ENCODE peak calls at places on chromosome 2, in seven cellular contexts. One of them, this sample, is unnamed.

GRCh38 chr2:71008342-71008741 is 13.7 kb upstream of the TEX261 start:
- DNase-seq in mesenchymal stem cell: no peak
- DNase-seq in mesendoderm: no peak
- DNase-seq in IMR-90: no peak
- DNase-seq in trophoblast cell: no peak
- DNase-seq in H9: no peak
- DNase-seq in H1: no peak
- DNase-seq in this sample: no peak

GRCh38 chr2:47243596-47244323 is 88.7 kb upstream of the STPG4 start:
- DNase-seq in H1: no peak
- DNase-seq in IMR-90: no peak
- DNase-seq in mesenchymal stem cell: peak
- DNase-seq in mesendoderm: peak
- DNase-seq in H9: no peak
- DNase-seq in trophoblast cell: no peak
- DNase-seq in this sample: no peak

GRCh38 chr2:183149489-183149888 is 25.2 kb downstream of the NUP35 start:
- DNase-seq in mesenchymal stem cell: peak
- DNase-seq in H1: no peak
- DNase-seq in H9: no peak
- DNase-seq in trophoblast cell: no peak
- DNase-seq in mesendoderm: peak
- DNase-seq in IMR-90: peak
- DNase-seq in this sample: no peak

GRCh38 chr2:212001280-212001679 is 537.3 kb downstream of the ERBB4 start:
- DNase-seq in mesendoderm: no peak
- DNase-seq in H1: no peak
- DNase-seq in trophoblast cell: no peak
- DNase-seq in mesenchymal stem cell: no peak
- DNase-seq in H9: no peak
- DNase-seq in IMR-90: no peak
- DNase-seq in this sample: no peak

GRCh38 chr2:12501469-12502147 is 215.1 kb upstream of the TRIB2 start:
- DNase-seq in H9: no peak
- DNase-seq in mesenchymal stem cell: no peak
- DNase-seq in H1: no peak
- DNase-seq in IMR-90: peak
- DNase-seq in trophoblast cell: no peak
- DNase-seq in mesendoderm: no peak
- DNase-seq in this sample: no peak

GRCh38 chr2:131094655-131095281 is 1.5 kb upstream of the FAM168B start:
- DNase-seq in mesendoderm: no peak
- DNase-seq in mesenchymal stem cell: no peak
- DNase-seq in H1: no peak
- DNase-seq in trophoblast cell: no peak
- DNase-seq in IMR-90: peak
- DNase-seq in H9: no peak
- DNase-seq in this sample: no peak

GRCh38 chr2:96839288-96839874 is 4.4 kb downstream of the ANKRD23 start:
- DNase-seq in trophoblast cell: no peak
- DNase-seq in H1: no peak
- DNase-seq in H9: peak
- DNase-seq in mesenchymal stem cell: no peak
- DNase-seq in mesendoderm: no peak
- DNase-seq in IMR-90: no peak
- DNase-seq in this sample: no peak

GRCh38 chr2:27356382-27357181 is at the start of gene GTF3C2:
- DNase-seq in trophoblast cell: peak
- DNase-seq in H1: peak
- DNase-seq in IMR-90: peak
- DNase-seq in mesenchymal stem cell: peak
- DNase-seq in H9: peak
- DNase-seq in mesendoderm: peak
- DNase-seq in this sample: peak

GRCh38 chr2:40160730-40161129 is 291.2 kb downstream of the SLC8A1 start:
- DNase-seq in H1: no peak
- DNase-seq in IMR-90: peak
- DNase-seq in mesenchymal stem cell: peak
- DNase-seq in trophoblast cell: no peak
- DNase-seq in H9: no peak
- DNase-seq in mesendoderm: no peak
- DNase-seq in this sample: no peak

GRCh38 chr2:58137221-58137620 is 90.6 kb downstream of the VRK2 start:
- DNase-seq in mesendoderm: no peak
- DNase-seq in IMR-90: peak
- DNase-seq in mesenchymal stem cell: no peak
- DNase-seq in H1: no peak
- DNase-seq in trophoblast cell: no peak
- DNase-seq in H9: no peak
- DNase-seq in this sample: no peak

GRCh38 chr2:36356990-36357505 is 1.5 kb downstream of the CRIM1 start:
- DNase-seq in IMR-90: peak
- DNase-seq in H1: no peak
- DNase-seq in trophoblast cell: no peak
- DNase-seq in H9: no peak
- DNase-seq in mesenchymal stem cell: peak
- DNase-seq in mesendoderm: no peak
- DNase-seq in this sample: no peak

GRCh38 chr2:99472327-99472960 is 17.4 kb downstream of the REV1 start:
- DNase-seq in IMR-90: no peak
- DNase-seq in mesenchymal stem cell: no peak
- DNase-seq in trophoblast cell: no peak
- DNase-seq in H9: no peak
- DNase-seq in mesendoderm: no peak
- DNase-seq in H1: no peak
- DNase-seq in this sample: no peak

GRCh38 chr2:26269571-26270170 is 24.9 kb downstream of the HADHB start:
- DNase-seq in mesendoderm: no peak
- DNase-seq in IMR-90: peak
- DNase-seq in H1: no peak
- DNase-seq in trophoblast cell: no peak
- DNase-seq in mesenchymal stem cell: no peak
- DNase-seq in H9: no peak
- DNase-seq in this sample: no peak

GRCh38 chr2:223837290-223838061 is at the start of gene AP1S3:
- DNase-seq in H1: peak
- DNase-seq in H9: peak
- DNase-seq in mesendoderm: peak
- DNase-seq in IMR-90: peak
- DNase-seq in trophoblast cell: peak
- DNase-seq in mesenchymal stem cell: peak
- DNase-seq in this sample: peak

GRCh38 chr2:205387350-205388045 is 294.8 kb upstream of the NRP2 start:
- DNase-seq in H9: no peak
- DNase-seq in IMR-90: no peak
- DNase-seq in trophoblast cell: no peak
- DNase-seq in H1: no peak
- DNase-seq in mesendoderm: no peak
- DNase-seq in mesenchymal stem cell: no peak
- DNase-seq in this sample: no peak

GRCh38 chr2:207235621-207236020 is 69.9 kb upstream of the KLF7 start:
- DNase-seq in H1: no peak
- DNase-seq in IMR-90: no peak
- DNase-seq in H9: no peak
- DNase-seq in mesenchymal stem cell: no peak
- DNase-seq in trophoblast cell: no peak
- DNase-seq in mesendoderm: no peak
- DNase-seq in this sample: no peak

GRCh38 chr2:85598594-85599340 is 3.2 kb downstream of the RNF181 start:
- DNase-seq in H1: no peak
- DNase-seq in H9: no peak
- DNase-seq in IMR-90: no peak
- DNase-seq in mesenchymal stem cell: no peak
- DNase-seq in trophoblast cell: no peak
- DNase-seq in mesendoderm: no peak
- DNase-seq in this sample: no peak

GRCh38 chr2:176830362-176830761 is 382.2 kb upstream of the HNRNPA3 start:
- DNase-seq in H9: peak
- DNase-seq in H1: no peak
- DNase-seq in trophoblast cell: no peak
- DNase-seq in mesenchymal stem cell: no peak
- DNase-seq in mesendoderm: peak
- DNase-seq in IMR-90: no peak
- DNase-seq in this sample: peak

GRCh38 chr2:46416739-46417403 is 62.5 kb upstream of the TMEM247 start:
- DNase-seq in IMR-90: peak
- DNase-seq in H1: no peak
- DNase-seq in mesendoderm: no peak
- DNase-seq in trophoblast cell: peak
- DNase-seq in H9: no peak
- DNase-seq in mesenchymal stem cell: peak
- DNase-seq in this sample: no peak

GRCh38 chr2:233817995-233818638 is 36.2 kb downstream of the HJURP start:
- DNase-seq in mesenchymal stem cell: no peak
- DNase-seq in trophoblast cell: no peak
- DNase-seq in IMR-90: no peak
- DNase-seq in mesendoderm: no peak
- DNase-seq in H9: peak
- DNase-seq in H1: no peak
- DNase-seq in this sample: no peak

GRCh38 chr2:218472980-218473379 is 54.1 kb downstream of the VIL1 start:
- DNase-seq in mesenchymal stem cell: no peak
- DNase-seq in IMR-90: no peak
- DNase-seq in trophoblast cell: no peak
- DNase-seq in H9: no peak
- DNase-seq in mesendoderm: no peak
- DNase-seq in H1: no peak
- DNase-seq in this sample: no peak

GRCh38 chr2:130795431-130795830 is 40.1 kb downstream of the AMER3 start:
- DNase-seq in mesenchymal stem cell: no peak
- DNase-seq in mesendoderm: peak
- DNase-seq in trophoblast cell: no peak
- DNase-seq in H1: no peak
- DNase-seq in H9: no peak
- DNase-seq in IMR-90: no peak
- DNase-seq in this sample: no peak

DNA sequence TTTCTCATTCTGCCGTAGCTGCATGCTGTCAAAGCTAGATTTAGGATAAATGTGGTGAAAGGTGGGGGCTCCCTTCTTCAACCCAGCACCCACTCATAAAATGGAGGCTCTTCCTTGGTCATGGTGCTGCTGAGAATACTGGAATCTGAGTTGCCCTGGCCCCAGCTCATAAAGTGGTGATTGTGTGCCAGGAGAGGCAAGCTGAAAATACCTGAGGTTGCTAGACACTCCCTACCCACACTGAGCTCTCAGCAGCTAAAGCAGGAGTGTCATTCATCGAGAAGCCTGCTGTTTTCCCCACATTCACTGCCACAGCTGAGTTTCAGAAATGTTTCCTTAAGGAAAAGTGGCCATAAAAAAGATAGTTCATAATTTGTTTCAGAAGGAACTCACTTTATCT is 297.1 kb upstream of the RBMS1 start:
- DNase-seq in IMR-90: no peak
- DNase-seq in mesendoderm: no peak
- DNase-seq in H9: no peak
- DNase-seq in trophoblast cell: no peak
- DNase-seq in mesenchymal stem cell: no peak
- DNase-seq in H1: no peak
- DNase-seq in this sample: no peak
- H3K18ac ChIP-seq in IMR-90: no peak
- H3K18ac ChIP-seq in mesendoderm: no peak
- H3K18ac ChIP-seq in H9: no peak
- H3K18ac ChIP-seq in trophoblast cell: no peak
- H3K18ac ChIP-seq in mesenchymal stem cell: peak
- H3K18ac ChIP-seq in H1: no peak
- H3K18ac ChIP-seq in this sample: no peak

GRCh38 chr2:76307495-76307894 is 596.8 kb upstream of the GCFC2 start:
- DNase-seq in mesenchymal stem cell: no peak
- DNase-seq in H1: no peak
- DNase-seq in IMR-90: no peak
- DNase-seq in mesendoderm: no peak
- DNase-seq in trophoblast cell: no peak
- DNase-seq in H9: no peak
- DNase-seq in this sample: no peak
- H3K18ac ChIP-seq in mesenchymal stem cell: no peak
- H3K18ac ChIP-seq in H1: no peak
- H3K18ac ChIP-seq in IMR-90: no peak
- H3K18ac ChIP-seq in mesendoderm: no peak
- H3K18ac ChIP-seq in trophoblast cell: no peak
- H3K18ac ChIP-seq in H9: no peak
- H3K18ac ChIP-seq in this sample: no peak

DNA sequence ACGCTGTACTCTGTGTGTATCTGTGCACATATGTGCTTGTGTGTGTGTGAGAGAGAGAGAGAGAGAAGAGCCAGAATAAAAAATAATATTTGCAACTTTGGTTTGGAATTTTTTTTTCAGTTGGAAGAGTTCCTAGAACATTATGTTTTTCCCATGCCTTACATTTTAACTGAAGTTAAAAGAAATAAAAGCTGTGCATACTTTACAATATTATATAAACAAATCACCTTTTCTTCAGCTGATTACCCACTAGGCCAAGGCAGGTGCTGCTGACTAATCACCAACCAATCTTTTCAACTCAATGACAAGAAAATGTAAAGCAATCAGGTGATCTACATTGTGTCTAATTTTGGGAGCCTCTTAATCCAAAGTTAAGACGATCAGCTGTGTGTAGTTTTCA is 366.3 kb downstream of the NYAP2 start:
- DNase-seq in trophoblast cell: no peak
- DNase-seq in mesendoderm: no peak
- DNase-seq in H9: no peak
- DNase-seq in mesenchymal stem cell: no peak
- DNase-seq in IMR-90: no peak
- DNase-seq in H1: no peak
- DNase-seq in this sample: no peak
- H3K18ac ChIP-seq in trophoblast cell: no peak
- H3K18ac ChIP-seq in mesendoderm: no peak
- H3K18ac ChIP-seq in H9: no peak
- H3K18ac ChIP-seq in mesenchymal stem cell: no peak
- H3K18ac ChIP-seq in IMR-90: no peak
- H3K18ac ChIP-seq in H1: no peak
- H3K18ac ChIP-seq in this sample: no peak

DNA sequence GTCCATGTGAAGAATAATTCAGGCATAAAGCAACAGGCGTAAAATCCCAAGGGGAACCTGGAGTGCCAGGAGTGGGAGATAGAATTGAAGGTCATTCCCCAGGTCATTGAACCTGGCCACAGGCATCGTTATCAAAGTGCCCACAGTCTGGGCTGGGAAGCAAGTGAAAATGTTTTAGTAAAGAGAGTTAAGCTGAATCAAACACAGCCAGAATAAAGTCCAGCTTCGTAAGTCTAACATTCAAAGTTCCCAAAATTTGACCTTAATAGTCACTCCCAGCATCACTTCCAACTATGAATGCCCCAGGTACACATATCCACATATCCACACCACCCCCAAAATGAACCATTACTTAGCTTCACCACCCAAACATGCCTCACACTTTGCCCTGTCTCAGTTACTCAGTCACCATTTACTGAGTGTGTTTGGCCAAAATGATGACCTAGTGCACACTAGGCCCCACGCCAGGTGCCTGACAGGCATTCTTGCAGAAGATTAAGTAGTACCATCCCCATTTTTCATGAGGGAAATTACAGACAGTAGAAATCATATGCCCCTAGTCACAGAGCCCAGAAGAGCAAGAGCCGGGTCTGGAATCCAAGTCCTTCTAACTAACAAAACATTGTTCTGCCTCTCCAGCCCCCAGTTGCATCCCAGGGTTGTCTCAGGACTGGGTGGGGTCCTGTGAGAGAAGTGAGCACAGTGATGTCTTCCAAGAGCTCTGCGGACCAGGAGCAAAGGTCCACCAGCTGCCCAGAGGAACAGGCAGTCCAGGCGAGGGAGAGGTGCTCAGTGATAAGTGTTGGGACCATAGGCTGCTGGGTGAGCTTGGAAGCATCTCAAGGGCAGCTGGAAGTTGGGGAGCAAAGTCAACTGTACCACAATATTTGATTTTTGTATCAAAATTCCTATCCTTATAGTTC is 65.2 kb upstream of the MYCN start:
- DNase-seq in H9: no peak
- DNase-seq in trophoblast cell: no peak
- DNase-seq in IMR-90: no peak
- DNase-seq in mesendoderm: no peak
- DNase-seq in H1: no peak
- DNase-seq in mesenchymal stem cell: no peak
- DNase-seq in this sample: no peak
- H3K18ac ChIP-seq in H9: no peak
- H3K18ac ChIP-seq in trophoblast cell: no peak
- H3K18ac ChIP-seq in IMR-90: no peak
- H3K18ac ChIP-seq in mesendoderm: no peak
- H3K18ac ChIP-seq in H1: no peak
- H3K18ac ChIP-seq in mesenchymal stem cell: no peak
- H3K18ac ChIP-seq in this sample: no peak